ENCODE peak calls at places on chromosome 14, in five cellular contexts. One of them, this sample, is unnamed.

GRCh38 chr14:80977103-80977728 is 21.8 kb downstream of the TSHR start:
- DNase-seq in stimulated activated CD4-positive, alpha-beta T cell treated with anti-CD3 and anti-CD28 coated beads, Interleukin-4, amount 100 ng/mL, for 24 hours: no peak
- DNase-seq in stimulated activated CD8-positive, alpha-beta memory T cell treated with anti-CD3 and anti-CD28 coated beads, Interleukin-2, amount 100 ng/mL, for 1 hour: no peak
- DNase-seq in aorta: no peak
- DNase-seq in left ventricle myocardium inferior: no peak
- DNase-seq in this sample: no peak

GRCh38 chr14:62897057-62897456 is 148.2 kb downstream of the KCNH5 start:
- DNase-seq in left ventricle myocardium inferior: no peak
- DNase-seq in aorta: no peak
- DNase-seq in stimulated activated CD4-positive, alpha-beta T cell treated with anti-CD3 and anti-CD28 coated beads, Interleukin-4, amount 100 ng/mL, for 24 hours: no peak
- DNase-seq in stimulated activated CD8-positive, alpha-beta memory T cell treated with anti-CD3 and anti-CD28 coated beads, Interleukin-2, amount 100 ng/mL, for 1 hour: no peak
- DNase-seq in this sample: no peak

GRCh38 chr14:67413806-67414769 is 2.1 kb upstream of the PLEK2 start:
- DNase-seq in left ventricle myocardium inferior: no peak
- DNase-seq in stimulated activated CD4-positive, alpha-beta T cell treated with anti-CD3 and anti-CD28 coated beads, Interleukin-4, amount 100 ng/mL, for 24 hours: peak
- DNase-seq in stimulated activated CD8-positive, alpha-beta memory T cell treated with anti-CD3 and anti-CD28 coated beads, Interleukin-2, amount 100 ng/mL, for 1 hour: no peak
- DNase-seq in aorta: peak
- DNase-seq in this sample: peak

GRCh38 chr14:81313200-81313599 is 86.9 kb downstream of the STON2 start:
- DNase-seq in aorta: no peak
- DNase-seq in stimulated activated CD4-positive, alpha-beta T cell treated with anti-CD3 and anti-CD28 coated beads, Interleukin-4, amount 100 ng/mL, for 24 hours: no peak
- DNase-seq in stimulated activated CD8-positive, alpha-beta memory T cell treated with anti-CD3 and anti-CD28 coated beads, Interleukin-2, amount 100 ng/mL, for 1 hour: no peak
- DNase-seq in left ventricle myocardium inferior: no peak
- DNase-seq in this sample: no peak

GRCh38 chr14:24233538-24233866 is 773 bp downstream of the GMPR2 start:
- DNase-seq in aorta: no peak
- DNase-seq in stimulated activated CD8-positive, alpha-beta memory T cell treated with anti-CD3 and anti-CD28 coated beads, Interleukin-2, amount 100 ng/mL, for 1 hour: no peak
- DNase-seq in left ventricle myocardium inferior: no peak
- DNase-seq in stimulated activated CD4-positive, alpha-beta T cell treated with anti-CD3 and anti-CD28 coated beads, Interleukin-4, amount 100 ng/mL, for 24 hours: no peak
- DNase-seq in this sample: no peak

GRCh38 chr14:79254069-79254775 is 957.1 kb downstream of the DIO2 start:
- DNase-seq in stimulated activated CD4-positive, alpha-beta T cell treated with anti-CD3 and anti-CD28 coated beads, Interleukin-4, amount 100 ng/mL, for 24 hours: no peak
- DNase-seq in stimulated activated CD8-positive, alpha-beta memory T cell treated with anti-CD3 and anti-CD28 coated beads, Interleukin-2, amount 100 ng/mL, for 1 hour: no peak
- DNase-seq in aorta: no peak
- DNase-seq in left ventricle myocardium inferior: no peak
- DNase-seq in this sample: no peak

GRCh38 chr14:91649930-91650329 is 82.0 kb downstream of the CATSPERB start:
- DNase-seq in stimulated activated CD4-positive, alpha-beta T cell treated with anti-CD3 and anti-CD28 coated beads, Interleukin-4, amount 100 ng/mL, for 24 hours: no peak
- DNase-seq in aorta: no peak
- DNase-seq in stimulated activated CD8-positive, alpha-beta memory T cell treated with anti-CD3 and anti-CD28 coated beads, Interleukin-2, amount 100 ng/mL, for 1 hour: no peak
- DNase-seq in left ventricle myocardium inferior: no peak
- DNase-seq in this sample: peak

GRCh38 chr14:24331731-24332093 is 3.2 kb downstream of the ADCY4 start:
- DNase-seq in stimulated activated CD4-positive, alpha-beta T cell treated with anti-CD3 and anti-CD28 coated beads, Interleukin-4, amount 100 ng/mL, for 24 hours: no peak
- DNase-seq in stimulated activated CD8-positive, alpha-beta memory T cell treated with anti-CD3 and anti-CD28 coated beads, Interleukin-2, amount 100 ng/mL, for 1 hour: no peak
- DNase-seq in aorta: no peak
- DNase-seq in left ventricle myocardium inferior: no peak
- DNase-seq in this sample: no peak

GRCh38 chr14:25431211-25432076 is 381.5 kb upstream of the STXBP6 start:
- DNase-seq in left ventricle myocardium inferior: no peak
- DNase-seq in stimulated activated CD8-positive, alpha-beta memory T cell treated with anti-CD3 and anti-CD28 coated beads, Interleukin-2, amount 100 ng/mL, for 1 hour: no peak
- DNase-seq in aorta: no peak
- DNase-seq in stimulated activated CD4-positive, alpha-beta T cell treated with anti-CD3 and anti-CD28 coated beads, Interleukin-4, amount 100 ng/mL, for 24 hours: no peak
- DNase-seq in this sample: peak

GRCh38 chr14:60169722-60170121 is 4.5 kb upstream of the DHRS7 start:
- DNase-seq in stimulated activated CD4-positive, alpha-beta T cell treated with anti-CD3 and anti-CD28 coated beads, Interleukin-4, amount 100 ng/mL, for 24 hours: no peak
- DNase-seq in left ventricle myocardium inferior: no peak
- DNase-seq in stimulated activated CD8-positive, alpha-beta memory T cell treated with anti-CD3 and anti-CD28 coated beads, Interleukin-2, amount 100 ng/mL, for 1 hour: no peak
- DNase-seq in aorta: no peak
- DNase-seq in this sample: no peak

GRCh38 chr14:23564876-23565275 is 2.7 kb downstream of the AP1G2 start:
- DNase-seq in stimulated activated CD4-positive, alpha-beta T cell treated with anti-CD3 and anti-CD28 coated beads, Interleukin-4, amount 100 ng/mL, for 24 hours: no peak
- DNase-seq in aorta: no peak
- DNase-seq in left ventricle myocardium inferior: no peak
- DNase-seq in stimulated activated CD8-positive, alpha-beta memory T cell treated with anti-CD3 and anti-CD28 coated beads, Interleukin-2, amount 100 ng/mL, for 1 hour: no peak
- DNase-seq in this sample: no peak

GRCh38 chr14:92586001-92586947 is 72.7 kb downstream of the RIN3 start:
- DNase-seq in stimulated activated CD8-positive, alpha-beta memory T cell treated with anti-CD3 and anti-CD28 coated beads, Interleukin-2, amount 100 ng/mL, for 1 hour: no peak
- DNase-seq in stimulated activated CD4-positive, alpha-beta T cell treated with anti-CD3 and anti-CD28 coated beads, Interleukin-4, amount 100 ng/mL, for 24 hours: peak
- DNase-seq in aorta: peak
- DNase-seq in left ventricle myocardium inferior: no peak
- DNase-seq in this sample: peak

GRCh38 chr14:90850487-90850886 is 34.3 kb upstream of the TTC7B start:
- DNase-seq in stimulated activated CD4-positive, alpha-beta T cell treated with anti-CD3 and anti-CD28 coated beads, Interleukin-4, amount 100 ng/mL, for 24 hours: no peak
- DNase-seq in left ventricle myocardium inferior: no peak
- DNase-seq in aorta: no peak
- DNase-seq in stimulated activated CD8-positive, alpha-beta memory T cell treated with anti-CD3 and anti-CD28 coated beads, Interleukin-2, amount 100 ng/mL, for 1 hour: no peak
- DNase-seq in this sample: no peak